ENCODE peak calls at places on chromosomes 5 and 9, in five cellular contexts. One of them, this sample, is unnamed.

GRCh38 chr9:136011703-136012496 is 50.7 kb upstream of the UBAC1 start:
- DNase-seq in memory B cell: no peak
- DNase-seq in cardiac muscle cell: peak; percentile 80
- DNase-seq in DMS153: no peak
- DNase-seq in PC-3: no peak
- DNase-seq in this sample: no peak

GRCh38 chr9:2307480-2307879 is 292.3 kb downstream of the SMARCA2 start:
- DNase-seq in DMS153: no peak
- DNase-seq in PC-3: no peak
- DNase-seq in memory B cell: no peak
- DNase-seq in cardiac muscle cell: no peak
- DNase-seq in this sample: peak; percentile 3

GRCh38 chr9:126295082-126295477 is 31.5 kb upstream of the MVB12B start:
- DNase-seq in cardiac muscle cell: no peak
- DNase-seq in PC-3: no peak
- DNase-seq in memory B cell: no peak
- DNase-seq in DMS153: no peak
- DNase-seq in this sample: no peak

GRCh38 chr9:13941686-13942085 is 372.3 kb downstream of the NFIB start:
- DNase-seq in PC-3: peak; percentile 37
- DNase-seq in cardiac muscle cell: no peak
- DNase-seq in memory B cell: no peak
- DNase-seq in DMS153: no peak
- DNase-seq in this sample: no peak

GRCh38 chr5:50969207-50970145 is 303.0 kb downstream of the PARP8 start:
- DNase-seq in PC-3: no peak
- DNase-seq in memory B cell: no peak
- DNase-seq in DMS153: no peak
- DNase-seq in cardiac muscle cell: peak; percentile 50
- DNase-seq in this sample: no peak

GRCh38 chr5:73892806-73893205 is 266.8 kb downstream of the ARHGEF28 start:
- DNase-seq in cardiac muscle cell: no peak
- DNase-seq in DMS153: no peak
- DNase-seq in PC-3: peak; percentile 19
- DNase-seq in memory B cell: no peak
- DNase-seq in this sample: peak; percentile 94

GRCh38 chr5:18102733-18103132 is 468.5 kb downstream of the TAF11L14 start:
- DNase-seq in DMS153: no peak
- DNase-seq in cardiac muscle cell: no peak
- DNase-seq in memory B cell: no peak
- DNase-seq in PC-3: no peak
- DNase-seq in this sample: no peak

GRCh38 chr9:102360846-102361245 is 622.4 kb upstream of the GRIN3A start:
- DNase-seq in DMS153: no peak
- DNase-seq in memory B cell: no peak
- DNase-seq in PC-3: no peak
- DNase-seq in cardiac muscle cell: no peak
- DNase-seq in this sample: no peak

GRCh38 chr5:92328584-92329259 is 945.6 kb upstream of the ARRDC3 start:
- DNase-seq in cardiac muscle cell: no peak
- DNase-seq in DMS153: no peak
- DNase-seq in PC-3: no peak
- DNase-seq in memory B cell: no peak
- DNase-seq in this sample: no peak

GRCh38 chr5:108642170-108642906 is 105.4 kb upstream of the FER start:
- DNase-seq in PC-3: peak; percentile 82
- DNase-seq in DMS153: no peak
- DNase-seq in cardiac muscle cell: peak; percentile 88
- DNase-seq in memory B cell: peak; percentile 50
- DNase-seq in this sample: no peak

GRCh38 chr5:180193749-180194375 is 15.1 kb downstream of the RASGEF1C start:
- DNase-seq in memory B cell: no peak
- DNase-seq in cardiac muscle cell: no peak
- DNase-seq in PC-3: no peak
- DNase-seq in DMS153: no peak
- DNase-seq in this sample: no peak

GRCh38 chr5:53991942-53992341 is 318.4 kb downstream of the ARL15 start:
- DNase-seq in memory B cell: no peak
- DNase-seq in DMS153: no peak
- DNase-seq in cardiac muscle cell: no peak
- DNase-seq in PC-3: no peak
- DNase-seq in this sample: no peak

GRCh38 chr9:78262655-78263054 is 26.8 kb downstream of the CEP78 start:
- DNase-seq in cardiac muscle cell: no peak
- DNase-seq in memory B cell: no peak
- DNase-seq in DMS153: no peak
- DNase-seq in PC-3: no peak
- DNase-seq in this sample: no peak

GRCh38 chr9:110316255-110316921 is 21.3 kb downstream of the TXNDC8 start:
- DNase-seq in cardiac muscle cell: no peak
- DNase-seq in DMS153: no peak
- DNase-seq in PC-3: no peak
- DNase-seq in memory B cell: no peak
- DNase-seq in this sample: no peak

GRCh38 chr9:7174884-7175283 is 417.1 kb downstream of the KDM4C start:
- DNase-seq in PC-3: peak; percentile 8
- DNase-seq in DMS153: no peak
- DNase-seq in memory B cell: no peak
- DNase-seq in cardiac muscle cell: no peak
- DNase-seq in this sample: no peak

GRCh38 chr5:78771260-78772240 is 123.0 kb upstream of the LHFPL2 start:
- DNase-seq in memory B cell: no peak
- DNase-seq in cardiac muscle cell: no peak
- DNase-seq in PC-3: no peak
- DNase-seq in DMS153: no peak
- DNase-seq in this sample: no peak

GRCh38 chr5:87184544-87184943 is 83.1 kb upstream of the RASA1 start:
- DNase-seq in PC-3: no peak
- DNase-seq in DMS153: no peak
- DNase-seq in memory B cell: no peak
- DNase-seq in cardiac muscle cell: no peak
- DNase-seq in this sample: no peak

GRCh38 chr5:143495823-143496275 is 92.4 kb upstream of the NR3C1 start:
- DNase-seq in DMS153: no peak
- DNase-seq in cardiac muscle cell: no peak
- DNase-seq in memory B cell: no peak
- DNase-seq in PC-3: peak; percentile 69
- DNase-seq in this sample: no peak

GRCh38 chr9:70318002-70318401 is 59.2 kb downstream of the SMC5 start:
- DNase-seq in DMS153: no peak
- DNase-seq in PC-3: no peak
- DNase-seq in memory B cell: no peak
- DNase-seq in cardiac muscle cell: no peak
- DNase-seq in this sample: no peak

GRCh38 chr5:56620903-56621680 is 194.3 kb upstream of the MAP3K1 start:
- DNase-seq in cardiac muscle cell: no peak
- DNase-seq in PC-3: no peak
- DNase-seq in memory B cell: no peak
- DNase-seq in DMS153: no peak
- DNase-seq in this sample: no peak

GRCh38 chr9:128702949-128703615 is 779 bp downstream of the PKN3 start:
- DNase-seq in PC-3: no peak
- DNase-seq in memory B cell: no peak
- DNase-seq in cardiac muscle cell: peak; percentile 36
- DNase-seq in DMS153: no peak
- DNase-seq in this sample: no peak

GRCh38 chr9:33132249-33132772 is 34.8 kb downstream of the B4GALT1 start:
- DNase-seq in DMS153: no peak
- DNase-seq in PC-3: peak; percentile 68
- DNase-seq in cardiac muscle cell: no peak
- DNase-seq in memory B cell: no peak
- DNase-seq in this sample: no peak

GRCh38 chr5:158978061-158978745 is 121.5 kb downstream of the EBF1 start:
- DNase-seq in memory B cell: no peak
- DNase-seq in DMS153: no peak
- DNase-seq in cardiac muscle cell: no peak
- DNase-seq in PC-3: peak; percentile 13
- DNase-seq in this sample: no peak

GRCh38 chr5:12659675-12660074 is 755.4 kb upstream of the CTNND2 start:
- DNase-seq in cardiac muscle cell: no peak
- DNase-seq in PC-3: no peak
- DNase-seq in DMS153: no peak
- DNase-seq in memory B cell: no peak
- DNase-seq in this sample: no peak

GRCh38 chr9:128913995-128914772 is 6.6 kb upstream of the PHYHD1 start:
- DNase-seq in DMS153: no peak
- DNase-seq in cardiac muscle cell: no peak
- DNase-seq in memory B cell: no peak
- DNase-seq in PC-3: no peak
- DNase-seq in this sample: no peak

GRCh38 chr9:109496126-109496707 is 1.9 kb downstream of the PTPN3 start:
- DNase-seq in DMS153: no peak
- DNase-seq in cardiac muscle cell: no peak
- DNase-seq in PC-3: no peak
- DNase-seq in memory B cell: no peak
- DNase-seq in this sample: no peak

GRCh38 chr9:28518439-28518838 is 945.2 kb upstream of the C9orf72 start:
- DNase-seq in PC-3: no peak
- DNase-seq in memory B cell: no peak
- DNase-seq in cardiac muscle cell: no peak
- DNase-seq in DMS153: no peak
- DNase-seq in this sample: no peak

GRCh38 chr5:1159774-1160406 is 41.5 kb upstream of the SLC6A19 start:
- DNase-seq in PC-3: no peak
- DNase-seq in memory B cell: no peak
- DNase-seq in DMS153: no peak
- DNase-seq in cardiac muscle cell: no peak
- DNase-seq in this sample: no peak

GRCh38 chr9:87678650-87679355 is 47.1 kb upstream of the CTSL start:
- DNase-seq in DMS153: peak; percentile 43
- DNase-seq in PC-3: peak; percentile 78
- DNase-seq in memory B cell: no peak
- DNase-seq in cardiac muscle cell: peak; percentile 77
- DNase-seq in this sample: peak; percentile 40

GRCh38 chr5:62948294-62948693 is 369.7 kb downstream of the LRRC70 start:
- DNase-seq in PC-3: no peak
- DNase-seq in DMS153: no peak
- DNase-seq in memory B cell: no peak
- DNase-seq in cardiac muscle cell: no peak
- DNase-seq in this sample: no peak

GRCh38 chr5:5886812-5887486 is 464.5 kb downstream of the ICE1 start:
- DNase-seq in cardiac muscle cell: peak; percentile 36
- DNase-seq in memory B cell: peak; percentile 77
- DNase-seq in PC-3: peak; percentile 87
- DNase-seq in DMS153: peak; percentile 55
- DNase-seq in this sample: no peak

GRCh38 chr5:115857621-115858349 is 16.1 kb downstream of the AP3S1 start:
- DNase-seq in DMS153: no peak
- DNase-seq in cardiac muscle cell: no peak
- DNase-seq in PC-3: peak; percentile 81
- DNase-seq in memory B cell: no peak
- DNase-seq in this sample: no peak

GRCh38 chr5:103862398-103862797 is 299.8 kb upstream of the NUDT12 start:
- DNase-seq in cardiac muscle cell: no peak
- DNase-seq in PC-3: no peak
- DNase-seq in DMS153: no peak
- DNase-seq in memory B cell: no peak
- DNase-seq in this sample: no peak

GRCh38 chr9:112308576-112308975 is 24.8 kb downstream of the PTBP3 start:
- DNase-seq in PC-3: no peak
- DNase-seq in DMS153: peak; percentile 89
- DNase-seq in memory B cell: no peak
- DNase-seq in cardiac muscle cell: peak; percentile 22
- DNase-seq in this sample: no peak

GRCh38 chr5:85549229-85549628 is 1068.5 kb upstream of the COX7C start:
- DNase-seq in cardiac muscle cell: no peak
- DNase-seq in PC-3: no peak
- DNase-seq in DMS153: no peak
- DNase-seq in memory B cell: no peak
- DNase-seq in this sample: no peak

GRCh38 chr9:74035786-74036185 is 461.3 kb upstream of the RORB start:
- DNase-seq in PC-3: no peak
- DNase-seq in DMS153: no peak
- DNase-seq in cardiac muscle cell: no peak
- DNase-seq in memory B cell: no peak
- DNase-seq in this sample: no peak

GRCh38 chr9:137184881-137185660 is 3.3 kb downstream of the ANAPC2 start:
- DNase-seq in DMS153: no peak
- DNase-seq in PC-3: no peak
- DNase-seq in cardiac muscle cell: no peak
- DNase-seq in memory B cell: no peak
- DNase-seq in this sample: no peak

GRCh38 chr5:78591227-78591626 is 57.3 kb downstream of the LHFPL2 start:
- DNase-seq in DMS153: no peak
- DNase-seq in cardiac muscle cell: no peak
- DNase-seq in memory B cell: no peak
- DNase-seq in PC-3: peak; percentile 87
- DNase-seq in this sample: no peak

GRCh38 chr9:11319477-11320060 is 706.8 kb upstream of the PTPRD start:
- DNase-seq in DMS153: peak; percentile 64
- DNase-seq in memory B cell: no peak
- DNase-seq in cardiac muscle cell: peak; percentile 54
- DNase-seq in PC-3: peak; percentile 33
- DNase-seq in this sample: no peak

This sample was measured in AG04449.